ENCODE peak calls at places on chromosomes 13 and 19, in nine cellular contexts. R is RKO; D is thoracic aorta; Z is Peyer's patch; L is nucleus accumbens; W is foreskin melanocyte; K is activated CD8-positive, alpha-beta memory T cell treated with anti-CD3 and anti-CD28 coated beads for 1 hour; U is choroid plexus epithelial cell; E is AG04450. I is an unnamed sample.

GRCh38 chr13:82664183-82664582 is 1218.1 kb downstream of the SLITRK1 start:
- DNase-seq in D (no peak), E (no peak), Z (no peak), R (no peak), U (no peak), K (no peak), W (no peak), L (no peak), I (no peak)

GRCh38 chr19:55231391-55232283 is 3.1 kb upstream of the TMEM86B start:
- DNase-seq in K (no peak), U (no peak), D (no peak), Z (no peak), R (no peak), E (no peak), L (no peak), W (no peak), I (no peak)

GRCh38 chr13:38024431-38024830 is 154.9 kb upstream of the TRPC4 start:
- DNase-seq in D (no peak), Z (no peak), U (peak), K (no peak), R (no peak), E (no peak), L (no peak), W (no peak), I (peak)

GRCh38 chr13:113297370-113297871 is 382 bp downstream of the LAMP1 start:
- DNase-seq in L (no peak), E (no peak), R (peak), W (no peak), U (peak), D (no peak), K (peak), Z (peak), I (no peak)

GRCh38 chr13:32538234-32538620 is 368 bp downstream of the N4BP2L2 start:
- DNase-seq in U (peak), Z (no peak), K (no peak), W (no peak), E (no peak), D (no peak), L (no peak), R (peak), I (no peak)

GRCh38 chr13:33758113-33758512 is 59.8 kb upstream of the RFC3 start:
- DNase-seq in L (no peak), D (no peak), E (no peak), R (no peak), K (no peak), U (no peak), W (no peak), Z (no peak), I (no peak)

GRCh38 chr13:30805132-30805537 is 69.8 kb downstream of the ALOX5AP start:
- DNase-seq in W (no peak), D (no peak), Z (no peak), K (no peak), U (no peak), E (no peak), R (no peak), L (no peak), I (no peak)

GRCh38 chr19:10881403-10882107 is 10.2 kb downstream of the CARM1 start:
- DNase-seq in W (no peak), L (no peak), E (no peak), R (no peak), K (no peak), U (no peak), D (no peak), Z (no peak), I (no peak)

GRCh38 chr13:27379694-27380596 is 44.5 kb upstream of the GTF3A start:
- DNase-seq in L (peak), W (peak), K (peak), E (no peak), R (peak), U (peak), Z (peak), D (no peak), I (peak)

GRCh38 chr13:29815336-29815735 is 35.1 kb downstream of the UBL3 start:
- DNase-seq in E (no peak), K (no peak), W (no peak), U (no peak), R (no peak), L (no peak), Z (no peak), D (no peak), I (no peak)

GRCh38 chr13:50326746-50327145 is 311.5 kb downstream of the KCNRG start:
- DNase-seq in Z (no peak), U (no peak), W (no peak), R (no peak), E (no peak), K (no peak), D (no peak), L (no peak), I (no peak)

I was measured in HAP-1.